ENCODE peak calls at places on chromosome X, in ten cellular contexts. N is activated CD8-positive, alpha-beta T cell treated with anti-CD3 and anti-CD28 coated beads for 36 hours; M is CD4-positive, alpha-beta T cell; P is RWPE1; X is GM12865; I is tibial artery; F is neural crest cell; U is right lobe of liver; T is kidney; J is AG10803. G is an unnamed sample.

GRCh38 chrX:56233682-56234081 is 1.5 kb downstream of the KLF8 start:
- DNase-seq in P (no peak), T (peak; percentile 84), M (no peak), J (peak; percentile 5), I (peak; percentile 88), F (no peak), X (peak; percentile 88), U (no peak), N (peak; percentile 19), G (peak; percentile 60)

GRCh38 chrX:143633530-143634372 is 2.1 kb downstream of the SLITRK4 start:
- DNase-seq in T (peak; percentile 56), J (no peak), F (peak; percentile 6), M (no peak), I (no peak), P (no peak), N (no peak), X (no peak), U (no peak), G (no peak)

GRCh38 chrX:5852941-5853340 is 375.7 kb downstream of the NLGN4X start:
- DNase-seq in J (no peak), U (no peak), T (no peak), F (no peak), M (no peak), X (no peak), I (no peak), N (no peak), P (no peak), G (no peak)

GRCh38 chrX:49704692-49705404 is 9.1 kb upstream of the PAGE1 start:
- DNase-seq in T (no peak), N (no peak), F (no peak), P (no peak), M (no peak), J (no peak), U (no peak), X (no peak), I (no peak), G (no peak)

GRCh38 chrX:30039768-30040167 is 175.6 kb upstream of the MAGEB2 start:
- DNase-seq in T (no peak), N (no peak), P (no peak), M (no peak), J (peak; percentile 62), F (no peak), U (no peak), X (no peak), I (no peak), G (no peak)

GRCh38 chrX:53320543-53321215 is 39.3 kb upstream of the IQSEC2 start:
- DNase-seq in J (no peak), M (no peak), I (no peak), U (no peak), T (no peak), X (no peak), P (no peak), N (no peak), F (no peak), G (peak; percentile 42)

GRCh38 chrX:10989386-10989785 is 121.7 kb upstream of the HCCS start:
- DNase-seq in X (no peak), U (no peak), T (no peak), J (no peak), M (no peak), P (no peak), I (no peak), N (no peak), F (no peak), G (no peak)

GRCh38 chrX:13863326-13863725 is 46.4 kb upstream of the GPM6B start:
- DNase-seq in N (no peak), P (no peak), U (no peak), J (no peak), I (no peak), M (no peak), F (no peak), X (peak; percentile 40), T (no peak), G (no peak)

GRCh38 chrX:56766554-56767412 is 37.7 kb downstream of the NBDY start:
- DNase-seq in I (no peak), M (no peak), U (peak; percentile 39), X (no peak), N (no peak), F (no peak), T (no peak), J (peak; percentile 57), P (no peak), G (peak; percentile 25)

GRCh38 chrX:64204252-64204651 is 1.3 kb downstream of the AMER1 start:
- DNase-seq in N (no peak), M (no peak), P (no peak), U (peak; percentile 87), F (peak; percentile 2), J (peak; percentile 0), I (peak; percentile 79), T (peak; percentile 80), X (no peak), G (no peak)

GRCh38 chrX:13761606-13762005 is 27.1 kb downstream of the OFD1 start:
- DNase-seq in T (no peak), I (no peak), X (peak; percentile 78), F (no peak), N (no peak), M (no peak), P (no peak), J (no peak), U (no peak), G (peak; percentile 30)

GRCh38 chrX:102697506-102697905 is 14.7 kb upstream of the GPRASP2 start:
- DNase-seq in I (no peak), U (no peak), P (no peak), F (no peak), J (peak; percentile 61), X (no peak), M (no peak), T (no peak), N (no peak), G (no peak)

GRCh38 chrX:10902001-10902400 is 209.1 kb upstream of the HCCS start:
- DNase-seq in J (peak; percentile 52), P (peak; percentile 5), M (no peak), F (no peak), I (no peak), X (no peak), U (no peak), N (no peak), T (no peak), G (no peak)

GRCh38 chrX:17476411-17476810 is 101.4 kb downstream of the NHS start:
- DNase-seq in N (no peak), X (no peak), T (no peak), I (no peak), U (no peak), J (no peak), M (no peak), F (no peak), P (no peak), G (no peak)

GRCh38 chrX:23610491-23610890 is 56.8 kb upstream of the PRDX4 start:
- DNase-seq in J (no peak), F (no peak), U (no peak), T (no peak), M (no peak), I (no peak), N (no peak), P (no peak), X (no peak), G (no peak)

DNA sequence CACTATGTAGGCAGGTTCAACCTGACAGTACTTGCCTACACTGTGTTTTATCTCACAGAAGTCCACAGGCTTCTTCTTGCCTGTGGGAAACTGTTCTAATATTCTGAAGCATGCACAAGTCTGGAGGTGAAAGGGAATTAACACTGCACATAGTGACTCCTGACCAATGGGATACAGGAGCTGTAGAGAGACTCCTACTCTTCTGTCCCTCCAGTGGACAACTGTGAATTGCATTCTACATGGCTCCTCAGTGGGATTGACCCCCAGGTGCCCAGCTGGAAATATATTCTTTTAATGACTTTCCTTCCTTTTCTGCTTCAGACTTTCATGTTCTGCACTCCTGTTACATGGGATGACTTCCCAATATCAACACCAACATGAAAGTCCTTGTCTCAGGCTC is 8.2 kb upstream of the YIPF6 start:
- DNase-seq in N (no peak), F (no peak), I (no peak), P (peak; percentile 32), U (no peak), T (no peak), J (peak; percentile 12), X (peak; percentile 1), M (no peak), G (no peak)
- TF ChIP-seq CTCF in N (no peak), F (peak; percentile 53), I (no peak), P (peak; percentile 12), U (peak; percentile 27), T (peak; percentile 29), J (peak; percentile 55), X (peak; percentile 3), M (no peak), G (no peak)

GRCh38 chrX:83509246-83509801 is 1.2 kb downstream of the POU3F4 start:
- DNase-seq in N (no peak), U (no peak), M (no peak), J (no peak), T (no peak), P (no peak), X (no peak), I (no peak), F (no peak), G (no peak)
- TF ChIP-seq CTCF in N (no peak), U (no peak), M (no peak), J (no peak), T (no peak), P (no peak), X (no peak), I (no peak), F (no peak), G (no peak)

GRCh38 chrX:25524150-25524549 is 508.4 kb upstream of the ARX start:
- DNase-seq in J (peak; percentile 1), N (no peak), T (no peak), F (no peak), U (no peak), P (no peak), M (no peak), I (no peak), X (no peak), G (no peak)
- TF ChIP-seq CTCF in J (no peak), N (no peak), T (no peak), F (no peak), U (no peak), P (no peak), M (no peak), I (no peak), X (no peak), G (no peak)

GRCh38 chrX:9033586-9033985 is 341 bp downstream of the FAM9B start:
- DNase-seq in X (no peak), J (no peak), F (no peak), U (no peak), I (no peak), M (no peak), N (no peak), T (no peak), P (no peak), G (no peak)

GRCh38 chrX:9033989-9034388 is at the start of gene FAM9B:
- DNase-seq in M (no peak), T (no peak), P (no peak), N (no peak), F (no peak), J (no peak), I (no peak), U (no peak), X (no peak), G (no peak)

GRCh38 chrX:9037296-9037695 is 3.4 kb upstream of the FAM9B start:
- DNase-seq in M (no peak), N (no peak), T (no peak), F (no peak), I (no peak), X (no peak), U (no peak), J (no peak), P (no peak), G (no peak)

DNA sequence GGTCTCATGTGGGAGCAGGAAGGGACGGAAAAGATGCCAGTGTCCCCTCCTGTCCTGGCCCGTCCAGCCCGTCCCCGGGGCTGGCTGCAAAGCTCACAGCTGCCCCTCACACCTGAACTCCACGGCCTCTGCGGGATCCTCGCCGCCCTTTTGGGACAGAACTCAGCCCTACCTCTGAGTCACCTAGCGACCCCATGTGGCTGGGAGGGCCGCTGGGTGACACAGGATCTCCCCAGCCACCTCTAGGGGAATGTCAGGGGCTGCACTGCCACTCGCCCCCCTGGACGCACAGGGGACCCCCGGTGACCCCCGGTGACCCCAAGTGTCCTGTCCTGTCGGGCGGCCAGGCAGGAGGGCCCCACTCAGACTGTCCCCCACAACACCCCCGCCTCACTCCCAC is 748 bp downstream of the FAM9B start:
- DNase-seq in T (peak; percentile 64), I (no peak), N (no peak), M (no peak), U (no peak), J (no peak), P (no peak), X (no peak), F (no peak), G (peak; percentile 10)
- TF ChIP-seq CTCF in T (no peak), I (no peak), N (no peak), M (no peak), U (no peak), J (no peak), P (no peak), X (no peak), F (no peak), G (no peak)

G was measured in GM13977.